ENCODE peak calls at places on chromosomes 4 and X, in five cellular contexts. One of them, this sample, is unnamed.

GRCh38 chr4:94827481-94828110 is 69.8 kb downstream of the BMPR1B start:
- DNase-seq in psoas muscle: no peak
- DNase-seq in lower lobe of right lung: no peak
- DNase-seq in mammary epithelial cell: peak; percentile 88
- DNase-seq in WERI-Rb-1: no peak
- DNase-seq in this sample: no peak

GRCh38 chr4:122758033-122758432 is 25.5 kb downstream of the BBS12 start:
- DNase-seq in WERI-Rb-1: no peak
- DNase-seq in mammary epithelial cell: no peak
- DNase-seq in lower lobe of right lung: no peak
- DNase-seq in psoas muscle: no peak
- DNase-seq in this sample: no peak

GRCh38 chr4:143281507-143282169 is 55.0 kb upstream of the GAB1 start:
- DNase-seq in lower lobe of right lung: no peak
- DNase-seq in mammary epithelial cell: no peak
- DNase-seq in psoas muscle: no peak
- DNase-seq in WERI-Rb-1: no peak
- DNase-seq in this sample: no peak

GRCh38 chr4:146959692-146960091 is 14.0 kb upstream of the TTC29 start:
- DNase-seq in mammary epithelial cell: no peak
- DNase-seq in WERI-Rb-1: no peak
- DNase-seq in psoas muscle: no peak
- DNase-seq in lower lobe of right lung: no peak
- DNase-seq in this sample: no peak

GRCh38 chrX:130057209-130057608 is 53.1 kb downstream of the ELF4 start:
- DNase-seq in mammary epithelial cell: no peak
- DNase-seq in WERI-Rb-1: no peak
- DNase-seq in psoas muscle: no peak
- DNase-seq in lower lobe of right lung: no peak
- DNase-seq in this sample: no peak

GRCh38 chrX:78624884-78625283 is 34.2 kb downstream of the RTL3 start:
- DNase-seq in psoas muscle: no peak
- DNase-seq in mammary epithelial cell: no peak
- DNase-seq in lower lobe of right lung: no peak
- DNase-seq in WERI-Rb-1: no peak
- DNase-seq in this sample: no peak

GRCh38 chrX:39815621-39816020 is 282.1 kb downstream of the BCOR start:
- DNase-seq in psoas muscle: no peak
- DNase-seq in lower lobe of right lung: no peak
- DNase-seq in WERI-Rb-1: no peak
- DNase-seq in mammary epithelial cell: no peak
- DNase-seq in this sample: no peak

GRCh38 chrX:118976599-118977340 is 2.4 kb downstream of the LONRF3 start:
- DNase-seq in mammary epithelial cell: no peak
- DNase-seq in WERI-Rb-1: peak; percentile 20
- DNase-seq in lower lobe of right lung: peak; percentile 79
- DNase-seq in psoas muscle: peak; percentile 47
- DNase-seq in this sample: peak; percentile 6

GRCh38 chr4:116180056-116180690 is 905.2 kb downstream of the TRAM1L1 start:
- DNase-seq in WERI-Rb-1: no peak
- DNase-seq in mammary epithelial cell: peak; percentile 4
- DNase-seq in lower lobe of right lung: no peak
- DNase-seq in psoas muscle: no peak
- DNase-seq in this sample: no peak

GRCh38 chrX:26442340-26442739 is 226.4 kb downstream of the MAGEB5 start:
- DNase-seq in lower lobe of right lung: no peak
- DNase-seq in mammary epithelial cell: peak; percentile 3
- DNase-seq in WERI-Rb-1: peak; percentile 16
- DNase-seq in psoas muscle: no peak
- DNase-seq in this sample: no peak

DNA sequence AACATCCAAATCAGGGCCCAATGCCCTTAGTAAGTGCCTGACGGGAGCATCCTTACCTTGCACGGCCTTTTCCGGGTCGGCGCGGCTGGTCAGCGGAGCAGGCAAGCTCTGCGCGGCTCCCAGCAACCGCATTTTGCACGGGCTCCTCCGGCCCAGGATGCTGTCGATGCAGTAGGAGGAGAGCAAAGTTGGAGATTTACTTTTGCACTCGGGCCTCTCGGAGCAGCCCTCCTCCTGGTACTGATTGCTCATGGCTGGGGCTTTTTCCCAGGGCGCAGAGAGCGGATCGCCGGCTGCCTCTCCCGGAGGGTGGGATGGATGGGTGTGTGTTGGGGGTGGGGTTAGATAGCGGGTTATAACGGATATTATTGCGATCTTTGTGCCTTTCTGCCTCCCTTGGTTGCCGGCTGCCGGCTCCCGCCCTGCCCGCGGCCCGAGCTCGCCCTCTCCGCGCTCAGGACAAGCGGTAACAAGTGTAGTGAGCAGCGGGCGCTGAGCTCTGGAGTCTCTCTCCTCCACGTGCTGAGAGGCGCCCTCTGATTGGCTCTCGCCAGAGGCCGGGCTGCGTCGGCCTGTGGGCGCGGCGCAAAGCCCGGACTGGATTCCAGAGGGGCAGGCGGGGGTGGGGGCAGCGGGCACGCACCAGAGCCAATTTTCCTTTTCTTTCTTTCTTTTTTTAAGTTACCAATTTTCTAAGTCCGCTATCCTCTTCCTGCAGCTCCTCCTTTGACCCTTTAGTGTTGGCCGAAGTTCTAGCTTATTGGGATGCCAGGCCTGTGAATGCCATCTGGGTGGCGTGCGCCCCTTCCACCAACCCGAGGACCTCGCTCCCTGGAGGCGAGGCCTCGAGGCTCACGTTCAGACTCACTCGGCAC is at the start of gene ARX:
- DNase-seq in WERI-Rb-1: peak; percentile 71
- DNase-seq in psoas muscle: peak; percentile 68
- DNase-seq in mammary epithelial cell: peak; percentile 68
- DNase-seq in lower lobe of right lung: no peak
- DNase-seq in this sample: peak; percentile 65
- H3K27me3 ChIP-seq in WERI-Rb-1: peaks cover 92% of the 10 kb centered on the region
- H3K27me3 ChIP-seq in psoas muscle: no peaks in the 10 kb centered on the region
- H3K27me3 ChIP-seq in mammary epithelial cell: peaks cover 37% of the 10 kb centered on the region
- H3K27me3 ChIP-seq in lower lobe of right lung: peaks cover 93% of the 10 kb centered on the region
- H3K27me3 ChIP-seq in this sample: peaks cover 94% of the 10 kb centered on the region

DNA sequence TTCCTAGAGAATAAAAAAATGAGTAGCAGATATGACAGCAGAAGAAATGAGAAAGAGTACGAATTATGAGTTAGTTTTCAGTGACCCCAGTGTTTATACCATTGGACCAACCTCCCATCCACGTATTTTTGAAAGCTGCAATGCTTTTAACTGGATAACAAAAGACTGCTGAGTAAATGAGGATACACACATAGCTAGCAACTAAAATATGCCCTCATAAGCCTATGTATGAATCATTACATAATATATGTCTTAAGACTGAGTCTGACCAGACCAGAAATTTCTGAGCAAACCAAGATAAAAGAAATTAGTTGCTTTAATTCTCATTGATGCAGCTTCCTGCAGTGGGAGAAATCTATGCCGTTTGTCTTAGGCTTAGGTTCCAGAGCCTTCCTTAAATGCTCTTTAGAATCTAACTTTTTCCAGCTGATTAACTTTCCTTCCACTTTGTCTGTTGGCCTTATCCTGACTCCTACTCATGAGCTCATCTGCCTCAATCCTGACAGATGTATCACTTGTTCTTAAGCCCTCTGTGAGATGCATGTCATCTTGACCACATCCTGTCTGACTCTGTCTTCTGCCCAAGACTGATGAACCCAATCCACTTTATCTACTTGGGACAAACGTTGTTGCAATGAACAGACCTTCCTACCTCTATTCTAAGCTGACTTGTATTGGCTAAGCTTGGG is 301.5 kb upstream of the AADAT start:
- DNase-seq in lower lobe of right lung: no peak
- DNase-seq in WERI-Rb-1: peak; percentile 59
- DNase-seq in psoas muscle: no peak
- DNase-seq in mammary epithelial cell: peak; percentile 84
- DNase-seq in this sample: no peak
- H3K27ac ChIP-seq in lower lobe of right lung: no peak overlapping the region
- H3K27ac ChIP-seq in WERI-Rb-1: no peak overlapping the region
- H3K27ac ChIP-seq in psoas muscle: no peak overlapping the region
- H3K27ac ChIP-seq in mammary epithelial cell: peak overlapping the region; percentile 67
- H3K27ac ChIP-seq in this sample: no peak overlapping the region

DNA sequence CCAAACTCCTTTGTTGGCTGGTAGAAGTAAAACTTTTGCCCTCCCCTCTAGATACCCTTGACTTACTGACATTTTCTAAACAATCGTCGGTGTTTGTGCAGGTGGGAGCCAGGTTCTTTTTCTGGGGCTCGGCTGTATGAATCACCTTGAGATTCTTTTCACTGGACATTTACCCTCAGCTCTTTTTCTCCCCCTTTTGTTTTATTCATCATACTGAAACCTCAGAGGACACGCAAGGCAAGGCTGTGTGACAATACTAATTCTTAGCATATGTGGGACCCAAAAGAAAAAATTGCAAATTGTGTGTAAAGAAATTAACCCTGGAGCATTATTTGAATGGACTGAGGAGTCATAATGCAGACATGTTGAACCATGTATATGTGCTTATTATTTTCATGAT is 194.0 kb downstream of the PCDH19 start:
- DNase-seq in WERI-Rb-1: no peak
- DNase-seq in mammary epithelial cell: no peak
- DNase-seq in psoas muscle: no peak
- DNase-seq in lower lobe of right lung: no peak
- DNase-seq in this sample: no peak
- H3K27me3 ChIP-seq in WERI-Rb-1: peaks cover 20% of the 10 kb centered on the region
- H3K27me3 ChIP-seq in mammary epithelial cell: peaks cover 2% of the 10 kb centered on the region
- H3K27me3 ChIP-seq in psoas muscle: no peaks in the 10 kb centered on the region
- H3K27me3 ChIP-seq in lower lobe of right lung: no peaks in the 10 kb centered on the region
- H3K27me3 ChIP-seq in this sample: peaks cover 61% of the 10 kb centered on the region

GRCh38 chr4:89303177-89303576 is 4.4 kb downstream of the GPRIN3 start:
- DNase-seq in WERI-Rb-1: no peak
- DNase-seq in lower lobe of right lung: peak; percentile 51
- DNase-seq in mammary epithelial cell: no peak
- DNase-seq in psoas muscle: no peak
- DNase-seq in this sample: no peak
- H3K27ac ChIP-seq in WERI-Rb-1: no peak overlapping the region
- H3K27ac ChIP-seq in lower lobe of right lung: no peak overlapping the region
- H3K27ac ChIP-seq in mammary epithelial cell: no peak overlapping the region
- H3K27ac ChIP-seq in psoas muscle: no peak overlapping the region
- H3K27ac ChIP-seq in this sample: no peak overlapping the region

DNA sequence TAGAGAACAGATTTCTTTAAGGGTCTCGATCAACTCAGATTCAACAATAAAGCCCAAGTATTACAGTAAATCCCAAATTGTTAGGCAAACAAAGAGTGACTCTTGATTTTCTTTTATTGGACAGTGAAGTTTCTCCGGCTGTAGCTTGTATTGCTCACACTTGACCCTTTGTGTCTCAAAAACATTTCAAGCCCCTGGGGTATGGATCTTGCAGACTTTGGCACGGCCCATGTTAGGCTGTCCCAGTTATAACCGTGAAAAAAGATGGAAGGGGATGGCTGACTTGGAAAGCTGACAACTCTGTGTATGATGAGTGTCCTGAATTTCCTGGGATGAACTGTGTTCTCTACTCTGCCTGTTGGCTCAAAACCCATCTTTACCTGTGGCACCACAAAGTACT is 356.1 kb downstream of the SLITRK2 start:
- DNase-seq in mammary epithelial cell: no peak
- DNase-seq in psoas muscle: no peak
- DNase-seq in lower lobe of right lung: no peak
- DNase-seq in WERI-Rb-1: no peak
- DNase-seq in this sample: no peak
- H3K27me3 ChIP-seq in mammary epithelial cell: no peaks in the 10 kb centered on the region
- H3K27me3 ChIP-seq in psoas muscle: no peaks in the 10 kb centered on the region
- H3K27me3 ChIP-seq in lower lobe of right lung: no peaks in the 10 kb centered on the region
- H3K27me3 ChIP-seq in WERI-Rb-1: peaks cover 46% of the 10 kb centered on the region
- H3K27me3 ChIP-seq in this sample: peaks cover 40% of the 10 kb centered on the region

GRCh38 chr4:37990731-37991130 is 30.5 kb downstream of the PTTG2 start:
- DNase-seq in mammary epithelial cell: no peak
- DNase-seq in psoas muscle: no peak
- DNase-seq in lower lobe of right lung: no peak
- DNase-seq in WERI-Rb-1: no peak
- DNase-seq in this sample: no peak
- H3K27ac ChIP-seq in mammary epithelial cell: no peak overlapping the region
- H3K27ac ChIP-seq in psoas muscle: peak overlapping the region; percentile 43
- H3K27ac ChIP-seq in lower lobe of right lung: peak overlapping the region; percentile 57
- H3K27ac ChIP-seq in WERI-Rb-1: no peak overlapping the region
- H3K27ac ChIP-seq in this sample: peak overlapping the region; percentile 79

This sample was measured in dorsolateral prefrontal cortex.